ENCODE peak calls at places on chromosomes 6 and 20, in seven cellular contexts. One of them, this sample, is unnamed.

GRCh38 chr6:29631860-29632731 is 887 bp downstream of the GABBR1 start:
- DNase-seq in heart right ventricle: peak; percentile 62
- DNase-seq in right atrium auricular region: no peak
- DNase-seq in coronary artery: no peak
- DNase-seq in neural progenitor cell: peak; percentile 78
- DNase-seq in Peyer's patch: peak; percentile 71
- DNase-seq in esophagus muscularis mucosa: no peak
- DNase-seq in this sample: peak; percentile 63

GRCh38 chr6:136067731-136068341 is 182.3 kb downstream of the MTFR2 start:
- DNase-seq in heart right ventricle: no peak
- DNase-seq in right atrium auricular region: no peak
- DNase-seq in coronary artery: no peak
- DNase-seq in neural progenitor cell: peak; percentile 41
- DNase-seq in Peyer's patch: no peak
- DNase-seq in esophagus muscularis mucosa: no peak
- DNase-seq in this sample: no peak

GRCh38 chr6:5422321-5422915 is 161.1 kb downstream of the FARS2 start:
- DNase-seq in heart right ventricle: no peak
- DNase-seq in right atrium auricular region: no peak
- DNase-seq in coronary artery: no peak
- DNase-seq in neural progenitor cell: peak; percentile 60
- DNase-seq in Peyer's patch: no peak
- DNase-seq in esophagus muscularis mucosa: no peak
- DNase-seq in this sample: no peak

GRCh38 chr20:40422665-40423064 is 266.4 kb downstream of the MAFB start:
- DNase-seq in heart right ventricle: no peak
- DNase-seq in right atrium auricular region: no peak
- DNase-seq in coronary artery: no peak
- DNase-seq in neural progenitor cell: no peak
- DNase-seq in Peyer's patch: no peak
- DNase-seq in esophagus muscularis mucosa: no peak
- DNase-seq in this sample: no peak

GRCh38 chr6:7630792-7631191 is 40.8 kb downstream of the SNRNP48 start:
- DNase-seq in heart right ventricle: no peak
- DNase-seq in right atrium auricular region: no peak
- DNase-seq in coronary artery: no peak
- DNase-seq in neural progenitor cell: no peak
- DNase-seq in Peyer's patch: no peak
- DNase-seq in esophagus muscularis mucosa: no peak
- DNase-seq in this sample: no peak

GRCh38 chr20:36181934-36182603 is 27.5 kb downstream of the EPB41L1 start:
- DNase-seq in heart right ventricle: no peak
- DNase-seq in right atrium auricular region: no peak
- DNase-seq in coronary artery: no peak
- DNase-seq in neural progenitor cell: no peak
- DNase-seq in Peyer's patch: no peak
- DNase-seq in esophagus muscularis mucosa: no peak
- DNase-seq in this sample: no peak

GRCh38 chr20:60250251-60250650 is 292.0 kb downstream of the CDH26 start:
- DNase-seq in heart right ventricle: no peak
- DNase-seq in right atrium auricular region: no peak
- DNase-seq in coronary artery: no peak
- DNase-seq in neural progenitor cell: no peak
- DNase-seq in Peyer's patch: no peak
- DNase-seq in esophagus muscularis mucosa: no peak
- DNase-seq in this sample: no peak

GRCh38 chr6:87407531-87407895 is 259 bp upstream of the CFAP206 start:
- DNase-seq in heart right ventricle: peak; percentile 40
- DNase-seq in right atrium auricular region: no peak
- DNase-seq in coronary artery: no peak
- DNase-seq in neural progenitor cell: no peak
- DNase-seq in Peyer's patch: no peak
- DNase-seq in esophagus muscularis mucosa: no peak
- DNase-seq in this sample: no peak

GRCh38 chr20:35891375-35891774 is 62.9 kb downstream of the SCAND1 start:
- DNase-seq in heart right ventricle: no peak
- DNase-seq in right atrium auricular region: no peak
- DNase-seq in coronary artery: no peak
- DNase-seq in neural progenitor cell: no peak
- DNase-seq in Peyer's patch: no peak
- DNase-seq in esophagus muscularis mucosa: no peak
- DNase-seq in this sample: no peak

DNA sequence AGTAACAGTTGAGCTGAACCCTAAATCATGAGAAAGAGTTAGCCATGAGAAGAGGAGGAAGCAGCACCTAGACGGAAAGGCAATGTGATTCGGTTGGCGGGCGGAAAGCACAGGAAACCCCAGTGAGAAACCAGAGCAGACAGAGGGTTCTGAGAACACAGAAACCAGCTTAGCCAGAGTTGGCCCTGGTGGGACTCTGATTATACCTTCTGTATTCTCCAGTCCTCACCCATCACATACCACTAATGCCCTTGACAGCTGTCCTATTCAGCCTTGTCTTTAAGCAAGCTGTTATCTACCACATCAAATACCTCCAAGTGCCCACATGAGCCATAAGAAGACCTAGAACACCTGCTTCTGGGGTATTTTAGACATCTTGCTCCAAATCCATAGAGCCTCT is 58.9 kb upstream of the LRRC1 start:
- DNase-seq in heart right ventricle: no peak
- DNase-seq in right atrium auricular region: no peak
- DNase-seq in coronary artery: no peak
- DNase-seq in neural progenitor cell: no peak
- DNase-seq in Peyer's patch: no peak
- DNase-seq in esophagus muscularis mucosa: peak; percentile 88
- DNase-seq in this sample: no peak
- H3K27ac ChIP-seq in heart right ventricle: no peak overlapping the region
- H3K27ac ChIP-seq in right atrium auricular region: no peak overlapping the region
- H3K27ac ChIP-seq in coronary artery: no peak overlapping the region
- H3K27ac ChIP-seq in neural progenitor cell: no peak overlapping the region
- H3K27ac ChIP-seq in Peyer's patch: no peak overlapping the region
- H3K27ac ChIP-seq in esophagus muscularis mucosa: no peak overlapping the region
- H3K27ac ChIP-seq in this sample: no peak overlapping the region

DNA sequence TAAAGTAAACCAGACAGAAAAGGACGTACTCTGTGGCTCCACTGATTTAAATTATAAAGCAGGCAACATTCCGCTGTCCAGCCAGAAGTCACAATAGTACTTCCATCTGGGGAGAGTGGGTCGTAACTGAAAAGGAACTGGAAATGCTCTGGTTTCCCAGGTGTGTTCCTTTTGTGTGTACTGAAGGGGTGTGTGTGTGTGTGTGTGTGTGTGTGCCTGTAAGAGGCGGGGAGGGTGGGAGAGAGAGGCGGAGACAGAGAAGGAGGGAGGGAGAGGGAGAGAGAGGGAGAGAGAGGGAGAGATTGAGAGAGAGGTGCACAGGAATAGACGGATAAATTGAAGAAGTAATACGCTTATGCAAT is 178.4 kb upstream of the ZNF184 start:
- DNase-seq in heart right ventricle: no peak
- DNase-seq in right atrium auricular region: no peak
- DNase-seq in coronary artery: no peak
- DNase-seq in neural progenitor cell: peak; percentile 66
- DNase-seq in Peyer's patch: no peak
- DNase-seq in esophagus muscularis mucosa: no peak
- DNase-seq in this sample: no peak
- H3K4me3 ChIP-seq in heart right ventricle: no peak overlapping the region
- H3K4me3 ChIP-seq in right atrium auricular region: no peak overlapping the region
- H3K4me3 ChIP-seq in coronary artery: no peak overlapping the region
- H3K4me3 ChIP-seq in neural progenitor cell: peak overlapping the region; percentile 59
- H3K4me3 ChIP-seq in Peyer's patch: no peak overlapping the region
- H3K4me3 ChIP-seq in esophagus muscularis mucosa: no peak overlapping the region
- H3K4me3 ChIP-seq in this sample: no peak overlapping the region

DNA sequence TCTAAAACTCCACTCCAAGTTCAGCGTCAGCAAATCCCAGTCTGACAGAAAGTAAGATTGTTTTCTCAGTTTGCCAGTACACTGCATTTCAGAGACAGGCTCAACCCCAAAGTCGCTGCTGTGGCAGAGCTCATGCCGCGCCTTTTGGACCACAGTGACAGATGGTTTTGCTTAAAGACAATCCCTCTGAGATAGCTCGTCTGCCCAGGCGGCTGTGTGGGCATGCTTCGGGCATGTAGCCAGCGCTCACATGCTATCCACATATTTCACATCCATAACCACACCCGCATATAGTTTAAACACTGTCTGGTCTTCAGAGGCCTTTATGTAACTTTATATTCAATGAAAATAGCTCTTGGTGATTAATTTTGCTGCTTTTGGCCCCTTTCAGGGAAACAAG is 14.7 kb upstream of the PXDC1 start:
- DNase-seq in heart right ventricle: no peak
- DNase-seq in right atrium auricular region: no peak
- DNase-seq in coronary artery: no peak
- DNase-seq in neural progenitor cell: no peak
- DNase-seq in Peyer's patch: no peak
- DNase-seq in esophagus muscularis mucosa: no peak
- DNase-seq in this sample: no peak
- H3K27ac ChIP-seq in heart right ventricle: no peak overlapping the region
- H3K27ac ChIP-seq in right atrium auricular region: no peak overlapping the region
- H3K27ac ChIP-seq in coronary artery: peak overlapping the region; percentile 28
- H3K27ac ChIP-seq in neural progenitor cell: no peak overlapping the region
- H3K27ac ChIP-seq in Peyer's patch: no peak overlapping the region
- H3K27ac ChIP-seq in esophagus muscularis mucosa: no peak overlapping the region
- H3K27ac ChIP-seq in this sample: no peak overlapping the region

GRCh38 chr6:101396552-101397173 is 3.2 kb downstream of the GRIK2 start:
- DNase-seq in heart right ventricle: peak; percentile 52
- DNase-seq in right atrium auricular region: no peak
- DNase-seq in coronary artery: no peak
- DNase-seq in neural progenitor cell: peak; percentile 83
- DNase-seq in Peyer's patch: no peak
- DNase-seq in esophagus muscularis mucosa: no peak
- DNase-seq in this sample: no peak

GRCh38 chr6:101395345-101395744 is 1.8 kb downstream of the GRIK2 start:
- DNase-seq in heart right ventricle: no peak
- DNase-seq in right atrium auricular region: no peak
- DNase-seq in coronary artery: no peak
- DNase-seq in neural progenitor cell: no peak
- DNase-seq in Peyer's patch: no peak
- DNase-seq in esophagus muscularis mucosa: no peak
- DNase-seq in this sample: no peak

GRCh38 chr6:101393291-101394251 is at the start of gene GRIK2:
- DNase-seq in heart right ventricle: no peak
- DNase-seq in right atrium auricular region: no peak
- DNase-seq in coronary artery: no peak
- DNase-seq in neural progenitor cell: peak; percentile 86
- DNase-seq in Peyer's patch: no peak
- DNase-seq in esophagus muscularis mucosa: no peak
- DNase-seq in this sample: no peak

GRCh38 chr6:101391772-101392560 is 1.5 kb upstream of the GRIK2 start:
- DNase-seq in heart right ventricle: no peak
- DNase-seq in right atrium auricular region: no peak
- DNase-seq in coronary artery: no peak
- DNase-seq in neural progenitor cell: peak; percentile 40
- DNase-seq in Peyer's patch: no peak
- DNase-seq in esophagus muscularis mucosa: peak; percentile 89
- DNase-seq in this sample: no peak

DNA sequence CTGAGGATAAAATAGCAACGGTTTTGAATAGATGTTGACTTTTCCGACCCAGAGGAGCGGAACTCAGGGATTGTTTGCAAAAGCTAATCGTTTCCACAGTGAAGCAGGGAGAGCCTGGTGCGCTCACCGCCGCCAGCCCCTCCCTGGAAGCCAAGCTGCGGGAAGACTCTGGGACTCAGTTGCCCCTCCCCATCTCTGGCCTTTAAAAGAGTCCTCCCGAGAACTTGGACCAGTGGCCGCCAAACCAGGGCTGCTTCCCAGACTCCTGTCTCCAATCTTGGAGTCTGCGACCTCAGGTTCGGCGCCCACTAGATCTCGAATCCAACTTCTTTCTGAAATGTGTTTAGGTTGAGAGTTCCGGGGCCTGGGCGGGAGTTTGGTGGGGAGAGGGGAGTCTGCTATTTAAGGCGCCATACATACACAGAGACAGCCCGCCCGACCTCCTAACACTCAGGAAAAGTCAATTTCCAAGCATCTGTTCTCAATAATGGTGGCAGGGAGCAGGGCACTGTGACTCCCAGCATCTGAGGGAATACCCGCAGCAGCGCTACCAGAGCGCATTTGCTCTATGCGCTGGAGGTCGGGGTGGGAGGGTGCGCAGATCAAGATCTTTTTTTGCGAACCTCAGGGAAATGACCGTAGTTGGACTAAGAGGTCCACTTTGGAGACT is 812 bp upstream of the GRIK2 start:
- DNase-seq in heart right ventricle: no peak
- DNase-seq in right atrium auricular region: no peak
- DNase-seq in coronary artery: no peak
- DNase-seq in neural progenitor cell: no peak
- DNase-seq in Peyer's patch: no peak
- DNase-seq in esophagus muscularis mucosa: no peak
- DNase-seq in this sample: no peak
- H3K4me3 ChIP-seq in heart right ventricle: peak overlapping the region; percentile 54
- H3K4me3 ChIP-seq in right atrium auricular region: peak overlapping the region; percentile 60
- H3K4me3 ChIP-seq in coronary artery: peak overlapping the region; percentile 67
- H3K4me3 ChIP-seq in neural progenitor cell: peak overlapping the region; percentile 56
- H3K4me3 ChIP-seq in Peyer's patch: peak overlapping the region; percentile 34
- H3K4me3 ChIP-seq in esophagus muscularis mucosa: peak overlapping the region; percentile 57
- H3K4me3 ChIP-seq in this sample: no peak overlapping the region

GRCh38 chr20:50484271-50484976 is 25.8 kb upstream of the PTPN1 start:
- DNase-seq in heart right ventricle: no peak
- DNase-seq in right atrium auricular region: no peak
- DNase-seq in coronary artery: no peak
- DNase-seq in neural progenitor cell: no peak
- DNase-seq in Peyer's patch: no peak
- DNase-seq in esophagus muscularis mucosa: no peak
- DNase-seq in this sample: no peak
- H3K27ac ChIP-seq in heart right ventricle: peak overlapping the region; percentile 76
- H3K27ac ChIP-seq in right atrium auricular region: peak overlapping the region; percentile 81
- H3K27ac ChIP-seq in coronary artery: peak overlapping the region; percentile 82
- H3K27ac ChIP-seq in neural progenitor cell: no peak overlapping the region
- H3K27ac ChIP-seq in Peyer's patch: peak overlapping the region; percentile 89
- H3K27ac ChIP-seq in esophagus muscularis mucosa: peak overlapping the region; percentile 87
- H3K27ac ChIP-seq in this sample: peak overlapping the region; percentile 85

DNA sequence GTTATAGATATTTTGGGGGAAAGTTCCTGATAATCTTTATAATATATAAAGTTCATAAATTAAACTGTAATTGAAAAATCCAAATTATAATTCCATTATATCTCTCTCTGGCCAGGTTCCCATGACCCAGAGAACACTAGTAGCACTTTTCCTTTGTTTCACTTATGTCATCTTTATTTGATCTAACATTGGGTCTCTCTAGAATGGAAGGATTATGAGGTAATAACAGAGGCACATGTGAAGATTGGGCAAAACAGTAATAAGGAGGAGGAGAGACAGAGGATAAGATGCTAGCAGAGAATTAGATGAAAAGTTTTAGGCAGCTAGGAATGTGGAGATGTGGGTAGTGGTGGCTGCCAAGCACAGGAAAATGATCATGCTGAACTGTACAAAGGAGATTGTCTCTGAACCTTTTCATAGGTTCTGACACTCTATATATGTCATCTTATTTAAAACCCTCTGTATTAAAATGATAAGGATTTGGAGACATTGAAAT is 3.3 kb downstream of the TAB2 start:
- DNase-seq in heart right ventricle: no peak
- DNase-seq in right atrium auricular region: no peak
- DNase-seq in coronary artery: no peak
- DNase-seq in neural progenitor cell: no peak
- DNase-seq in Peyer's patch: no peak
- DNase-seq in esophagus muscularis mucosa: no peak
- DNase-seq in this sample: no peak
- H3K4me3 ChIP-seq in heart right ventricle: no peak overlapping the region
- H3K4me3 ChIP-seq in right atrium auricular region: no peak overlapping the region
- H3K4me3 ChIP-seq in coronary artery: no peak overlapping the region
- H3K4me3 ChIP-seq in neural progenitor cell: no peak overlapping the region
- H3K4me3 ChIP-seq in Peyer's patch: no peak overlapping the region
- H3K4me3 ChIP-seq in esophagus muscularis mucosa: no peak overlapping the region
- H3K4me3 ChIP-seq in this sample: no peak overlapping the region

GRCh38 chr20:58613061-58613854 is 37.8 kb upstream of the STX16 start:
- DNase-seq in heart right ventricle: no peak
- DNase-seq in right atrium auricular region: no peak
- DNase-seq in coronary artery: no peak
- DNase-seq in neural progenitor cell: no peak
- DNase-seq in Peyer's patch: no peak
- DNase-seq in esophagus muscularis mucosa: no peak
- DNase-seq in this sample: peak; percentile 28
- H3K27ac ChIP-seq in heart right ventricle: no peak overlapping the region
- H3K27ac ChIP-seq in right atrium auricular region: no peak overlapping the region
- H3K27ac ChIP-seq in coronary artery: no peak overlapping the region
- H3K27ac ChIP-seq in neural progenitor cell: no peak overlapping the region
- H3K27ac ChIP-seq in Peyer's patch: no peak overlapping the region
- H3K27ac ChIP-seq in esophagus muscularis mucosa: no peak overlapping the region
- H3K27ac ChIP-seq in this sample: no peak overlapping the region